ENCODE peak calls at places on chromosome 1, in four cellular contexts. C is GM12878, D is H1, O is A549. G is an unnamed sample.

GRCh38 chr1:89945852-89946476 is 48.9 kb upstream of the ZNF326 start:
- DNase-seq in O (no peak), D (no peak), C (peak), G (no peak)

GRCh38 chr1:29802181-29803068 is 566.1 kb downstream of the PTPRU start:
- DNase-seq in O (no peak), D (peak), C (no peak), G (no peak)

GRCh38 chr1:215458084-215458483 is 109.0 kb upstream of the KCTD3 start:
- DNase-seq in C (no peak), O (no peak), D (no peak), G (no peak)

GRCh38 chr1:232627645-232628334 is 2.1 kb downstream of the SIPA1L2 start:
- DNase-seq in D (no peak), O (peak), C (no peak), G (no peak)

GRCh38 chr1:153643825-153644224 is 10.0 kb downstream of the CHTOP start:
- DNase-seq in C (no peak), O (no peak), D (no peak), G (no peak)

GRCh38 chr1:40861227-40862003 is 748 bp downstream of the CITED4 start:
- DNase-seq in D (peak), O (no peak), C (no peak), G (no peak)

GRCh38 chr1:107976431-107977215 is 11.6 kb upstream of the VAV3 start:
- DNase-seq in D (no peak), C (no peak), O (no peak), G (no peak)

GRCh38 chr1:41404308-41404755 is 43.1 kb downstream of the FOXO6 start:
- DNase-seq in O (peak), C (no peak), D (peak), G (no peak)

GRCh38 chr1:25616932-25617625 is 488 bp downstream of the MAN1C1 start:
- DNase-seq in C (no peak), O (no peak), D (no peak), G (no peak)

GRCh38 chr1:152783095-152783494 is 3.0 kb upstream of the LCE1E start:
- DNase-seq in C (no peak), D (no peak), O (no peak), G (no peak)

GRCh38 chr1:11806307-11806936 is 431 bp downstream of the CLCN6 start:
- DNase-seq in O (no peak), C (no peak), D (no peak), G (no peak)

GRCh38 chr1:217106231-217106630 is 383.0 kb upstream of the ESRRG start:
- DNase-seq in C (no peak), O (no peak), D (no peak), G (no peak)

GRCh38 chr1:23959461-23960290 is at the start of gene PNRC2:
- DNase-seq in C (peak), O (peak), D (peak), G (peak)

GRCh38 chr1:29960156-29960755 is 723.9 kb downstream of the PTPRU start:
- DNase-seq in O (no peak), C (no peak), D (no peak), G (no peak)

GRCh38 chr1:112390775-112391602 is 5.0 kb upstream of the CTTNBP2NL start:
- DNase-seq in C (peak), D (peak), O (peak), G (peak)

GRCh38 chr1:168287237-168287664 is 6.6 kb downstream of the TBX19 start:
- DNase-seq in C (no peak), O (peak), D (no peak), G (no peak)

GRCh38 chr1:90840323-90840722 is 123.2 kb upstream of the BARHL2 start:
- DNase-seq in D (no peak), C (no peak), O (no peak), G (no peak)

GRCh38 chr1:87942165-87942564 is 613.5 kb downstream of the LMO4 start:
- DNase-seq in D (no peak), O (no peak), C (no peak), G (no peak)

GRCh38 chr1:83641206-83641658 is 357.7 kb downstream of the TTLL7 start:
- DNase-seq in D (no peak), C (no peak), O (no peak), G (no peak)

DNA sequence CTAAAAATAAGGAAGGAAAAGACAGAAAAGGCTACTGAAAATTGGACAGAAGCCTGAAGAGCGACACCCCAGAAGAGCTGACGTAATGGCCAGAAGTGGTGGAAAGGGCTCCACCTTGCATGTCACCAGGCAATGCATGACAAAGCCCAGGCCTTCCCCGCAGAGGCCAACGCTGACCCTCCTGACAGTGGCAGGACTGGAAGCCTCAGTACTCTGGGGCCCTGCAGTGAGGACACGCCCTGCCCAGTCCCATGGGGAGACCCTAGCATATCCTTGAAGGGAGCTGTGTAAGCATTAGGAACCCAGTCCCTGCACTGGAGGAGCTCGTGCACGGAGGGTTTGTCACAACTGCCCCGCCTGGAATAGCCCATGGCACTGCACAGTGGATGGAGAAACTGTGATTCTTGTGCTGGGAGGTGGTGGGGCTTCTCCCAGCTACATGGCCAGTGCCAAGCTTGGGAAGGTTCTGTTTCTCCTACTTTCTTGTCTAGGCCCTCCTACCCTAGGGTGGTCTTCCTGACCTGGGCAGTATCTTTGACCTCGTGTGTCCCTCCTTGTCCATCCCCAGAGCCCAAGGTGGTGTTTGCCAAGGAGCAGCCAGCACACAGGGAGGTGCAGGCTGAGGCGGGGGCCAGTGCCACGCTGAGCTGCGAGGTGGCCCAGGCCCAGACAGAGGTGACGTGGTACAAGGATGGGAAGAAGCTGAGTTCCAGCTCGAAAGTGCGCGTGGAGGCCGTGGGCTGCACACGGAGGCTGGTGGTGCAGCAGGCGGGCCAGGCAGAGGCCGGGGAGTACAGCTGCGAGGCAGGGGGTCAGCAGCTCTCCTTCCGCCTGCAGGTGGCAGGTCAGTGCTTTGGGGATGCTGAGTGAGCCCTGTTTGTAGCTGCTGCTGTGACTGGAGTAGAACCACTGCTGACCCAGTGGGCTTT is 60.4 kb downstream of the OBSCN start:
- DNase-seq in C (no peak), O (no peak), D (peak), G (no peak)
- TF ChIP-seq MAX in C (no peak), O (no peak), D (no peak), G (no peak)

DNA sequence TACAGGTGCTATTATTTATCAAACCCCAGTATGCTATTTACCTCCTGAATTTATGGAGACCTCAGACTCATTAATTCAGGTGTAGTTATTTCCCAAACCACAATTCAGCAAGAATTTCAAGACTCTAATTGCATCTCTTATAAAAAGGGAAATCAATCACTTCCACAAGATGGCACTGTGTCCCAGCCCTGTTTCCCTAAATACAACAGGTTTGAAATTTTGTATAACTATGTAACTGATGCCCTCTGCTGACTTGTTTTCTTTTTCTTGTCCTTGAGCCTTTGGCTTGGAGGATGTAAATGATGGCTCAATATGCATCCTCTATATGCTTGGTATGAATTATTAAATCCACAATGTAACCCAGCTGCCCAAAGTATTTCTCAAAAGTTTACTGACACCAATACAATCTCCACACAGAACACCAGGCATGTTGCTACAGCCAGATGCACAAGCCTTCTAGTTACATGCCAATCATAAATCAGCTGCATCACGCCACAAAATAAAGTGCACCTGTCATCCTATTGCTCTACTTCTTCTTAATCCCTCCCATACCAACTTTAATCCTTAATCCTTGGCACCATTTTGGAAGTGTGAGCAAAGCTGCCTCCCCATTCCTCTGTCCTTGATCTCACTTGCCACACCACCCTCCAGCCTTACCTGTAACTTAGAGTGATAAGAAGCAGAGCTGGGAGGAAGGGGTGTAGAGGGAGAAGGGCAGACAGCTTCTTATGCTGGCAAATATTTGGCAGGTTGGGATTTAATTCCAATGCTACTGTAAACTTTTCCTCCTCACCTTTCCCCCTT is 9.0 kb downstream of the C1orf105 start:
- DNase-seq in C (peak), D (no peak), O (peak), G (peak)
- TF ChIP-seq CHD2 in C (no peak), D (no peak), O (no peak), G (no peak)

DNA sequence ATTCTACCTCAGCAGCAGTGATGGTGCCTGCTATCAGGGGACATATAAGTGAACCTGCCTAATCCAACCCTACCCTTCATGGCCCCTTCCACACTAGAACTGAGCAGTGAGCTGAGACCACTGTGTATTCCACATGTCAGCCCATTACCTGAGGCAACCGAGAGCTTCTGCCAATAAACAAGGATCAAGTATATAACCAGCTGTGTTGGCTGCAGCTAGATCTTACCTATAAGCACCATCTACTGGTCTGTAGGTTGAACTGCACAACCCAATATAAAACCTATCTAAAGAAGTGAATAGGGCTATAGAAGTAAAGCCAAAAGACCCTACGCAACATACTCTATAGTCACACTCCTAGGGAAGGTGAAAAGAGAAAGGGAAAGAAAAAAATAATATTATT is 376.9 kb downstream of the HHIPL2 start:
- DNase-seq in D (peak), O (peak), C (peak), G (peak)
- TF ChIP-seq MAX in D (no peak), O (no peak), C (no peak), G (no peak)

GRCh38 chr1:211928222-211928856 is 97.8 kb upstream of the LPGAT1 start:
- DNase-seq in O (peak), D (no peak), C (no peak), G (peak)
- TF ChIP-seq CHD2 in O (no peak), D (no peak), C (no peak), G (no peak)

DNA sequence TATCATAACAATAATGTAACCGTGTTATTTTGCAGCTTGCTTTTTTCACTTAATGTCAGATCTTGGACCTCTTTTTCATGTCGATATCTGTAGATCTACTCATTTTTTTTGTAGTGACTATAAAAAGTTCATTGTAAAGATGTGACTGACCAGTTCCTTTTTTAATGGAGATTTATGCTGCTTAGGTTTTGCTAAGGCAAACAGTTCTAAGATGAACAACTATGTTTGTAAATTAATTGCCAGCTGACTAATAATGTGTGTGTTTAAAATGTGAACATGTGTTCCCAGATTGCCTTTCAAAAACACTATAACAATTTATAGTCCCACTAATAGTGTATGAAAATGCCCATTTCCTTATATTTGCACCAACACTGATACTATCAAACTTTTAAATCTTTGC is 18.1 kb upstream of the EPS8L3 start:
- DNase-seq in D (no peak), O (no peak), C (no peak), G (no peak)
- TF ChIP-seq MAX in D (no peak), O (no peak), C (no peak), G (no peak)

DNA sequence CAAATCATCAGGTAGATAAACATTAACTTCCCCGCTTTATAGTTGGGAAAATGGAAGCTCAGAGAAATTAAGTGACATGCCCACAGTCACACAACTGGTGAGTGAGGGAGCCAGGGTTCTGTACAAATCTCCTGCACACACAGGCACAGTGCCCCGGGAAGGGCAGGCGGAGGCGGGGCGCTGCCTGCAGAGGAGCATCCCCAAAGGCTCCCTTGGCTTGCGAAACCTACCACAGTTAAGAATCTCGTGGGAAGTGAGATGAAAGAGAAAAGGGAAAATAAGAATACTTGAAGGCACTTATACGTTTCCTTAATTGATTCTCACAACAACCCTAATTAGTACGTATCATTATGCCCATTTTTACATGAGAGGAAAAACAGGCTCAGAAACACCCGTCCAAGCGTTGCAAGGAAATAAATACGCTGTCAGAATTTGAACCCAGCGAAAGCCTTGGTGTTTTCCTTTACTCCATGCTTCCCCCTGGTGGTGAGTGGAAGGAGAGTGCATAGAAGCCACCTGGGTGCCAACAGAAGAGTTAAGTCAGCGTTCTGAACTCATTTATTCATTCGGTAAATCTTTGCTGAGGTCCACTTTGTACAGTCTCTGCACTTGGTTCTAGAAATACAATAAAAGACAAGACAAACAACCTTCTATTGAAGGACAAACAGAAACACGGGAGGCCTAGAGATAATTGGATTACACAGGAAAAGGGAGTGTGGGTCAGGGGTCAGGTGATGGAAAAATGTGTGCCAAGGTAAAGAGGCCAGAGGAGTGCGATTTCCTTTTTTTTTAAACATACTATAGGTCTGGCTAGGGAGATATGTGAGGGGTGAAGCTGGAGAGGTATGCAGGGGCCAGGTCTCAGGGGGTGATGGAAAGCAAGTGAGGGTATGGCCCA is 28.4 kb downstream of the ACP6 start:
- DNase-seq in D (peak), C (no peak), O (peak), G (peak)
- TF ChIP-seq CHD2 in D (no peak), C (no peak), O (no peak), G (no peak)

DNA sequence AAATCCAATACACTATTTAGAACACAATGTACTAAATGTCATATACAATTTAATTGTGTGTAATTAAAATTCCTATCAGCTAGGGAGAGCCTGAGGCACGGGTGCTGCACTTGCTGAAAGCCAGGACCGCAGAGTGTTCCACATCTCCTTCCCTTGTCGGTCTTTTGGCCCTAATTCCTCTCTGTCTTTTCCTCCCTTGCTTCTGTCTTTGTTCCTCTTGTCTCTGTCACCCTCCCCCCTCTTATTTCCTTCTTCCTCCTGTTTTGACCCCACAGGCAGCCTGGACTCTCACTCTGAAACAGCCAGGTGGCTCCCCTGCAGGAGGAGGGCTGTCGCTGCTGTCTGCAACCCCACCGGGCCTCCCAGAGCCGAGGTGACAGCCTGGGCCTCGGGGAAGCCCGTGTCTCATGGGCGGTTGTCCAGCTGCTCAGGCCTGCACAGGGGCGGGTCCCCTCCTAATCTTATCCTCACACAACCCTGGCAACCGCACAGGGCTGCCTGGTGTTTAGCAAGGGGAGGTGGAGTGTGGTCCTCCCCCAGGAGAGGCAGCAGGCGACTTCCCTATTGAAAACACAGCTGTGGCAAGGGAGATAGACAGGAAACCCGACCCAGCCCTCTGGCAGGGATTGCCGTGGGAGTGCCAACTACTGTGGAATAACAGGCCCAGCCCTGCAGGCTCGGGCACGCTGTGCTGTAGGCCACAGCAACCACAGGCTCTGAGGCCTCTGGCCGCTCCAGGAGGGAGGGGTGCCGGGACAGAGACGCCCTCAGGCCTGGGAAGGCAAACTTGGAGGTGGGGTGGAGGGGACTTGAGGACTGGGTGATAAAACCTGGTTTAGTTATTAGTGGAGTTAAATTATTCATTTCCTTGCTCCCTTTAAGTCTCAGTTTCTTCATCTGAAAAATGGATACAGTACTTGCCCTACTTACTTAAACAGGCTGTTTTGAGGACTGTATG is 68.8 kb upstream of the WDR26 start:
- DNase-seq in O (peak), C (peak), D (peak), G (peak)
- TF ChIP-seq MAX in O (no peak), C (no peak), D (no peak), G (peak)

DNA sequence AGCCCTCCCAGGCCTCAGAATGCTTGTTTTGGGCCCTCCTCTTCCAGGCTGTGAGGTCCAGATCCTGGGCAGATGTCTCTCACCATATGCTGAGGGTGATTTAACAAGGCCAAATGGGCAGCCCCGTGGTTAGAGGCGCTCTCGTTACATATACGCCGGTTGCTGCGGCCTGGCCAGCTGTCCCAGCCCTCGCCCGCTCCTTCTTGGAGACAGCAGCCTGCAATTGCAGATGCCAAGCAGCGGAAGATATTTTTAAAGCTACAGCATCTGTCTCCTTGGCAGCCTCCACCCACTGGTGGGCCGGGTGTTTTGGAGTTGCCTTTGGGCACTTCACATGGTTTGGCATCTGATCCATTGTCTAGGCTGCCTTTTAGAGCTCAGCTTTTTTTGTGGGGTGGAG is 178.8 kb upstream of the NFIA start:
- DNase-seq in D (no peak), C (no peak), O (no peak), G (no peak)
- TF ChIP-seq CHD2 in D (no peak), C (no peak), O (no peak), G (no peak)

DNA sequence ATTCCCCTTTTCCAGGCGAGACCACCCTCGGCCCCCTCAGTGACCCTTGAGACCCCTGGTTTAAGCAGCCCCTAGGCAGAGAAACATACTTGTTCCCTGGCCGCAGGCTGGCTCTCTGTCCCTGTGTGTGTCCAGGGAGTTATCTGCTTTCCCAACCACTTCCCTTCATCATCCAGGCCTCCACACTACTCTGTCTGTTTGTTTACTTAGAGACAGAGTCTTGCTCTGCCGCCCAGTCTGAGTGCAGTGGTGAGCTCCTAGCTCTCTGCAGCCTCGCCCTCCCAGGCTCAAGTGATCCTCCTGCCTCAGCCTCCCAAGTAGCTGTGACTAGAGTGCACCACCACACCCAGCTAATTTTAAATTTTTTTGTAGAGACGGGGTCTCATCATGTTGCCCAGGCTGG is 5.8 kb upstream of the VWA1 start:
- DNase-seq in C (no peak), D (no peak), O (peak), G (peak)
- TF ChIP-seq MAX in C (no peak), D (no peak), O (no peak), G (no peak)

GRCh38 chr1:61084560-61084991 is 2.2 kb downstream of the NFIA start:
- DNase-seq in O (no peak), D (no peak), C (no peak), G (no peak)

GRCh38 chr1:61082336-61083013 is at the start of gene NFIA:
- DNase-seq in O (peak), C (no peak), D (peak), G (peak)

GRCh38 chr1:61083799-61084385 is 1.5 kb downstream of the NFIA start:
- DNase-seq in C (no peak), D (no peak), O (no peak), G (no peak)

GRCh38 chr1:61081637-61082335 is 575 bp upstream of the NFIA start:
- DNase-seq in D (peak), O (peak), C (no peak), G (peak)

GRCh38 chr1:61083014-61083798 is 845 bp downstream of the NFIA start:
- DNase-seq in D (peak), C (no peak), O (peak), G (no peak)
- TF ChIP-seq CHD2 in D (no peak), C (no peak), O (no peak), G (no peak)